ENCODE peak calls at places on chromosomes 3 and 15, in six cellular contexts. H is Right ventricle myocardium superior; R is NCI-H460; K is NCI-H1105 treated with DMSO at 0.1 percent for 48 hours; U is stimulated activated CD4-positive, alpha-beta T cell treated with anti-CD3 and anti-CD28 coated beads, Interleukin-1b, Interleukin-23, amount 100 ng/mL, for 4 hours; J is T-helper 17 cell. X is an unnamed sample.

GRCh38 chr15:98043160-98044059 is 82.9 kb downstream of the ARRDC4 start:
- DNase-seq in H (no peak), R (no peak), U (no peak), K (no peak), J (no peak), X (no peak)

GRCh38 chr3:82610236-82610635 is 848.8 kb upstream of the GBE1 start:
- DNase-seq in J (no peak), K (no peak), H (no peak), R (no peak), U (no peak), X (no peak)

GRCh38 chr3:11118181-11118682 is 36.1 kb upstream of the HRH1 start:
- DNase-seq in U (no peak), K (no peak), H (no peak), J (no peak), R (no peak), X (no peak)

GRCh38 chr3:149377408-149378111 is at the start of gene TM4SF1:
- DNase-seq in J (no peak), H (peak; percentile 54), R (peak; percentile 97), U (no peak), K (peak; percentile 22), X (no peak)

GRCh38 chr3:154801729-154802128 is 278.4 kb upstream of the MME start:
- DNase-seq in K (no peak), R (no peak), U (no peak), H (no peak), J (no peak), X (no peak)

GRCh38 chr3:23740517-23741402 is 65.0 kb upstream of the UBE2E1 start:
- DNase-seq in K (no peak), H (no peak), U (no peak), J (no peak), R (peak; percentile 90), X (no peak)

GRCh38 chr15:96417760-96418130 is 87.2 kb downstream of the NR2F2 start:
- DNase-seq in J (no peak), R (no peak), U (no peak), H (no peak), K (no peak), X (no peak)

GRCh38 chr15:74396445-74397238 is 29.2 kb upstream of the CYP11A1 start:
- DNase-seq in U (no peak), H (no peak), K (no peak), R (no peak), J (no peak), X (no peak)

GRCh38 chr15:80496101-80496500 is 91.9 kb downstream of the ARNT2 start:
- DNase-seq in J (no peak), U (no peak), H (no peak), R (no peak), K (no peak), X (no peak)

GRCh38 chr3:150414273-150414672 is 6.2 kb downstream of the TSC22D2 start:
- DNase-seq in J (no peak), H (no peak), R (no peak), K (no peak), U (no peak), X (no peak)

GRCh38 chr3:188649521-188649920 is 495.6 kb downstream of the LPP start:
- DNase-seq in H (no peak), R (no peak), U (no peak), J (no peak), K (no peak), X (no peak)

GRCh38 chr15:100995471-100996430 is 76.6 kb downstream of the LRRK1 start:
- DNase-seq in H (no peak), J (no peak), K (no peak), R (no peak), U (no peak), X (no peak)

GRCh38 chr3:48685603-48686511 is at the start of gene NCKIPSD:
- DNase-seq in H (peak; percentile 96), J (peak; percentile 83), U (peak; percentile 90), R (peak; percentile 75), K (peak; percentile 64), X (peak; percentile 97)

GRCh38 chr15:48426047-48426446 is 94.8 kb downstream of the DUT start:
- DNase-seq in R (no peak), J (no peak), H (no peak), U (no peak), K (no peak), X (no peak)

GRCh38 chr15:64009798-64010241 is 36.5 kb downstream of the DAPK2 start:
- DNase-seq in U (peak; percentile 11), R (no peak), H (no peak), K (no peak), J (no peak), X (no peak)

GRCh38 chr3:177203689-177204395 is 6.6 kb upstream of the TBL1XR1 start:
- DNase-seq in R (no peak), K (no peak), J (no peak), U (no peak), H (no peak), X (no peak)

GRCh38 chr3:95434436-95434835 is 1371.6 kb downstream of the NSUN3 start:
- DNase-seq in R (no peak), K (no peak), H (no peak), J (no peak), U (no peak), X (no peak)

GRCh38 chr3:41174703-41174964 is 24.7 kb upstream of the CTNNB1 start:
- DNase-seq in H (no peak), R (no peak), K (no peak), U (no peak), J (no peak), X (no peak)

GRCh38 chr3:188194327-188194726 is 40.4 kb downstream of the LPP start:
- DNase-seq in H (no peak), J (no peak), R (no peak), U (no peak), K (no peak), X (no peak)

GRCh38 chr3:171806200-171807128 is 3.8 kb downstream of the PLD1 start:
- DNase-seq in J (no peak), R (peak; percentile 98), H (no peak), K (no peak), U (no peak), X (no peak)

GRCh38 chr3:47082519-47082918 is 81.4 kb downstream of the SETD2 start:
- DNase-seq in R (no peak), U (no peak), K (no peak), J (no peak), H (no peak), X (no peak)

GRCh38 chr3:45947361-45947760 is 4.1 kb downstream of the CXCR6 start:
- DNase-seq in U (no peak), R (no peak), K (no peak), H (no peak), J (no peak), X (no peak)

GRCh38 chr15:26176831-26177230 is 313.7 kb upstream of the ATP10A start:
- DNase-seq in R (no peak), U (no peak), J (no peak), K (no peak), H (no peak), X (no peak)

GRCh38 chr3:188627652-188628051 is 473.7 kb downstream of the LPP start:
- DNase-seq in U (no peak), J (no peak), H (no peak), R (peak; percentile 22), K (no peak), X (no peak)